ENCODE peak calls at places on chromosomes 1 and 21, in nine cellular contexts. R, F, A, O, J, U, Z, K and Q are unnamed samples.
A peak's percentile ranks its signal among the peaks of the same experiment; 100 is the strongest.

GRCh38 chr1:104830534-104830933 is 1080.8 kb downstream of the AMY1C start:
- DNase-seq in R (no peak), F (no peak), A (no peak), O (no peak), J (no peak), U (no peak), Z (no peak), K (peak; percentile 4), Q (no peak)

GRCh38 chr1:206694551-206695124 is 9.9 kb downstream of the MAPKAPK2 start:
- DNase-seq in R (no peak), F (no peak), A (no peak), O (no peak), J (no peak), U (no peak), Z (no peak), K (no peak), Q (no peak)

GRCh38 chr21:38646213-38646837 is 148.0 kb upstream of the ERG start:
- DNase-seq in R (no peak), F (no peak), A (no peak), O (no peak), J (no peak), U (peak; percentile 99), Z (peak; percentile 37), K (peak; percentile 90), Q (no peak)

GRCh38 chr1:32540589-32540988 is 1.4 kb downstream of the ZBTB8A start:
- DNase-seq in R (no peak), F (no peak), A (no peak), O (no peak), J (no peak), U (no peak), Z (no peak), K (no peak), Q (no peak)

GRCh38 chr1:168556647-168557046 is 12.8 kb upstream of the XCL2 start:
- DNase-seq in R (no peak), F (no peak), A (no peak), O (no peak), J (no peak), U (no peak), Z (no peak), K (no peak), Q (no peak)

GRCh38 chr1:15008783-15009709 is 144.5 kb upstream of the TMEM51 start:
- DNase-seq in R (no peak), F (no peak), A (no peak), O (no peak), J (no peak), U (no peak), Z (no peak), K (peak; percentile 61), Q (no peak)

GRCh38 chr1:244757091-244757939 is 78.1 kb upstream of the COX20 start:
- DNase-seq in R (peak; percentile 40), F (no peak), A (no peak), O (no peak), J (no peak), U (peak; percentile 18), Z (peak; percentile 56), K (peak; percentile 83), Q (no peak)

GRCh38 chr1:15141933-15142647 is 11.5 kb upstream of the TMEM51 start:
- DNase-seq in R (peak; percentile 72), F (no peak), A (no peak), O (no peak), J (no peak), U (peak; percentile 37), Z (peak; percentile 72), K (peak; percentile 94), Q (no peak)

GRCh38 chr21:31667639-31668038 is 8.1 kb downstream of the SOD1 start:
- DNase-seq in R (no peak), F (no peak), A (no peak), O (no peak), J (no peak), U (peak; percentile 83), Z (no peak), K (no peak), Q (no peak)

GRCh38 chr1:190102757-190103326 is 374.8 kb downstream of the BRINP3 start:
- DNase-seq in R (no peak), F (no peak), A (no peak), O (no peak), J (no peak), U (no peak), Z (no peak), K (no peak), Q (no peak)

GRCh38 chr1:171841931-171842723 is 829 bp downstream of the DNM3 start:
- DNase-seq in R (no peak), F (peak; percentile 18), A (no peak), O (no peak), J (peak; percentile 58), U (no peak), Z (peak; percentile 7), K (peak; percentile 4), Q (peak; percentile 28)

GRCh38 chr1:203038217-203038741 is 12.0 kb downstream of the PPFIA4 start:
- DNase-seq in R (no peak), F (peak; percentile 64), A (no peak), O (no peak), J (peak; percentile 60), U (peak; percentile 87), Z (peak; percentile 85), K (peak; percentile 85), Q (no peak)

GRCh38 chr21:37620401-37620800 is 253.8 kb downstream of the DYRK1A start:
- DNase-seq in R (no peak), F (no peak), A (no peak), O (no peak), J (no peak), U (no peak), Z (peak; percentile 20), K (no peak), Q (no peak)

GRCh38 chr21:41250519-41250918 is 66.1 kb upstream of the FAM3B start:
- DNase-seq in R (peak; percentile 63), F (no peak), A (no peak), O (no peak), J (no peak), U (peak; percentile 54), Z (peak; percentile 48), K (peak; percentile 77), Q (no peak)

GRCh38 chr1:18953656-18954259 is 2.7 kb downstream of the IFFO2 start:
- DNase-seq in R (no peak), F (no peak), A (no peak), O (no peak), J (peak; percentile 69), U (peak; percentile 51), Z (no peak), K (no peak), Q (no peak)
- H3K4me3 ChIP-seq in R (peak overlapping the region; percentile 72), F (no peak overlapping the region), A (no peak overlapping the region), O (peak overlapping the region; percentile 92), J (peak overlapping the region; percentile 80), U (peak overlapping the region; percentile 76), Z (peak overlapping the region; percentile 80), K (no peak overlapping the region), Q (no peak overlapping the region)

DNA sequence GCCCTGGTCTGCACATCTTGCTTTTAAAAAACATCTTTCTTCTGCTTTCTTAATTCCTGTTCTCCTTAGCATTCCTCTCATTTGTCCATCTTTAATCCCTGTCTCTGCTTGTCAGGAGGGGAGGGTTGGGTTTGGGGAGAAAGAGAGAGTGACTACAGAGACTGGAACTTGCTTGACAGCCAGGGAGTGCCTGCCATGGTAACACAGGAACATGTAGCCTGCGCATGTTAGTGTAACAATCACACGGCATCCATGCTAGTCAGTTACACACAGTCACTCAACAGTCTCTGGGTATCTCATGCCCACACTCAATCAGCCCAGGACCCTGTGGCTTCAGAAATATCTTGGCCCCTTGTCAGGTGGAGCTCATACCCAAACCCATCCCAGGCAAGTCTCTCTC is 818 bp upstream of the TFAP2E start:
- DNase-seq in R (no peak), F (no peak), A (no peak), O (no peak), J (no peak), U (peak; percentile 52), Z (no peak), K (no peak), Q (no peak)
- H3K4me3 ChIP-seq in R (no peak overlapping the region), F (no peak overlapping the region), A (no peak overlapping the region), O (no peak overlapping the region), J (no peak overlapping the region), U (no peak overlapping the region), Z (no peak overlapping the region), K (no peak overlapping the region), Q (no peak overlapping the region)

DNA sequence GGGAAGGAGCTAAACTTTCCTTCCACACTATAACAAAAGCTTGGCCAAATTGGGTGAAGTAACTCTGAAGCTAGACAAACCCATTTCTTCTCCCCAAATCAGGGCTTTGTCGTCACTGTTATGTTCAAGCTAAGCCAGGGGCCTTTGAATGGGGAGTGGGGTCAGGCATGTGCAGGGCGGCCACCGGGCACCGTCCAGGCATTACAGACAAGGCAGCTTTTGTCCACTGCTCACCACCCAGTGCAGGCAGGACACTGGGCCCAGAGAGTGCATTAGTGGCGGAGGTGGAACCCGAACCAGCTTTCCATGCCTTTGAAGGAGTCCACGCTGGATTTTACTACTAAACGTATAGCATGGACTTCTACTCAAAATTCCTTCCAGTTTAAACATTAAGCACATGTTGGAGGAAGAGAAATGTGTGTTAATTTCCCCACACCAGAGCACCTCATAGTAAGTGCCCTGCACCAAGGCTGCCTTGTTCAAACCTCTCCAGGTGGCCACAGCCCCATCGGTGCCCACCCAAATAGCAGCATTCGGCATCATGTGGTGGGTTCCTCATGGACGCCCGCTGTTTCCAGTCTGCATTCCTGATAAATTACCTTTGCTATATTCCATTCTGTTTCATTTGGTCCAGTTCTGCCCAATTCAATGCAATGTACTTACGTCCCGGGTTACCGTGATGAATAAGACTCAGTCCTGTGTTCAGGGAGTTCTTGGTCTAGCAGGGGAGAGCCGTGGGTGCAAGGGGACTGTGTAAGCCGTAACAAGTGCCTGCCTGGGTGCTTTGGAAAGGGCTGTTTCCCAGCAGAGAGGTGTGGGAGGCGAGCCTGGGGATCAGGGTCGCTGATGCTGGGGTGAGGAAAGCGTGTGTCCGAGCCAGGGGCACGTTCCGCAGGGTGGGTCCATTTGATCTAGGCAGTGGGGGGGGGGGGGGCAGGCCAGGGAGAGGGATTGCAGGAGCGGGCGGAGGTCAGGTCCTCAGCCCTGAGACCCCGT is 1.7 kb downstream of the UBASH3A start:
- DNase-seq in R (no peak), F (no peak), A (no peak), O (no peak), J (no peak), U (no peak), Z (no peak), K (no peak), Q (no peak)
- H3K4me3 ChIP-seq in R (no peak overlapping the region), F (no peak overlapping the region), A (no peak overlapping the region), O (peak overlapping the region; percentile 93), J (no peak overlapping the region), U (no peak overlapping the region), Z (no peak overlapping the region), K (no peak overlapping the region), Q (peak overlapping the region; percentile 85)

DNA sequence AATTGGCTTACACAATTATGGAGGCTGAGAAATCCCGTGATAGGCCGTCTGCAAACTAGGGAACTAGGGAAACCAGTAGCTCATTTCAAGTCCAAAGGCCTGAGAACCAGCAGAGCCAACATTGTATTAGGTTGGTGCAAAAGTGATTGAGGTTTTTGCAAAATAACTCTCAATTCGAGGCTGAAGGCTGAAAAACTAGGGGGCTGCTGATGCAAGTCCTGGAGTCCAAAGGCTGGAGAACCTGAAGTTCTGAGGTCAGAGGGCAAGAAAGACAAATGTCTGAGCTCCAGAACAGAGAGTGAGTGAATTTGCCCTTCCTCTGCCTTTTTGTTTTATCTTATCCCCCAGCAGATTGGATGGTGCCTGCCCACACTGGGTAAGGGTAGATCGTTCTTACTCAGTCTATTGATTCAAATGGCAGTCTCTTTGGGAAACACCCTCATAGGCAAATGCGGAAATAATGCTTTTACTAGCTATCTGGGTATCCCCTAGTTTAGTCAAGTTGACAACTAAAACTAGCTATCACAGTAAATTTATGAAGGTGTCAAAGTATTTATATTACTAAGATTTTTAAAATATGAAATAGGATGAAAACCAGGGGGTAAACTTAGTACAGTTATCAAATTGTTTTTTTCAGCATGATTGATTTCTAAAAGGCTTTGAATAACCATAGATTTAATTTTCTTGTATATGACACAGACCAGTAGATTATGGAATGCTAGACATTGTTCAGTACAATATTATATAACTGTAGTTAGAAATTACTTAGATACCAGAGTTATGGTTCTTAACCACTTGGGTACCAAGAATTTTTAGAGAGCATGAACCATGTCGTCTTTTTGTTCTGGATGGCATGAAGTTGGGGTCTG is 15.4 kb downstream of the RABGAP1L start:
- DNase-seq in R (no peak), F (no peak), A (no peak), O (no peak), J (no peak), U (no peak), Z (no peak), K (no peak), Q (no peak)
- H3K4me3 ChIP-seq in R (no peak overlapping the region), F (no peak overlapping the region), A (no peak overlapping the region), O (no peak overlapping the region), J (no peak overlapping the region), U (no peak overlapping the region), Z (no peak overlapping the region), K (no peak overlapping the region), Q (no peak overlapping the region)